ENCODE peak calls at places on chromosomes 13 and 19, in six cellular contexts. W, A, V, Q, P and J are unnamed samples.

GRCh38 chr13:76293751-76294150 is 592.5 kb downstream of the KCTD12 start:
- DNase-seq in W (no peak), V (no peak), P (no peak), A (no peak), Q (no peak), J (no peak)

GRCh38 chr13:39910833-39911232 is 255.4 kb downstream of the COG6 start:
- DNase-seq in W (no peak), A (no peak), P (no peak), Q (no peak), V (no peak), J (no peak)

GRCh38 chr13:41720839-41721561 is 239.9 kb downstream of the VWA8 start:
- DNase-seq in A (no peak), V (no peak), W (no peak), P (no peak), Q (no peak), J (no peak)

GRCh38 chr13:91817250-91817649 is 418.8 kb downstream of the GPC5 start:
- DNase-seq in A (peak), Q (no peak), V (no peak), P (peak), W (no peak), J (no peak)

GRCh38 chr13:98142427-98143156 is at the start of gene FARP1:
- DNase-seq in A (peak), V (peak), P (peak), W (peak), Q (peak), J (peak)

GRCh38 chr19:34671972-34672371 is 5.0 kb downstream of the SCGB2B2 start:
- DNase-seq in V (no peak), A (no peak), Q (no peak), P (no peak), W (no peak), J (no peak)

GRCh38 chr13:95247857-95248256 is 53.4 kb downstream of the ABCC4 start:
- DNase-seq in Q (no peak), W (no peak), P (no peak), A (no peak), V (no peak), J (no peak)

GRCh38 chr19:4523306-4524110 is 5.2 kb upstream of the PLIN4 start:
- DNase-seq in P (peak), V (peak), W (peak), Q (peak), A (peak), J (no peak)

GRCh38 chr13:114063545-114064515 is 68.6 kb downstream of the RASA3 start:
- DNase-seq in V (no peak), A (peak), Q (no peak), W (no peak), P (peak), J (no peak)

GRCh38 chr19:35044317-35045117 is 3.0 kb downstream of the HPN start:
- DNase-seq in W (peak), A (peak), P (peak), Q (peak), V (peak), J (peak)

GRCh38 chr13:74118328-74118727 is 15.9 kb downstream of the KLF12 start:
- DNase-seq in A (no peak), Q (no peak), W (no peak), V (no peak), P (no peak), J (no peak)

GRCh38 chr19:49488046-49488862 is 846 bp downstream of the RPL13A start:
- DNase-seq in P (no peak), W (peak), A (no peak), V (no peak), Q (no peak), J (no peak)

DNA sequence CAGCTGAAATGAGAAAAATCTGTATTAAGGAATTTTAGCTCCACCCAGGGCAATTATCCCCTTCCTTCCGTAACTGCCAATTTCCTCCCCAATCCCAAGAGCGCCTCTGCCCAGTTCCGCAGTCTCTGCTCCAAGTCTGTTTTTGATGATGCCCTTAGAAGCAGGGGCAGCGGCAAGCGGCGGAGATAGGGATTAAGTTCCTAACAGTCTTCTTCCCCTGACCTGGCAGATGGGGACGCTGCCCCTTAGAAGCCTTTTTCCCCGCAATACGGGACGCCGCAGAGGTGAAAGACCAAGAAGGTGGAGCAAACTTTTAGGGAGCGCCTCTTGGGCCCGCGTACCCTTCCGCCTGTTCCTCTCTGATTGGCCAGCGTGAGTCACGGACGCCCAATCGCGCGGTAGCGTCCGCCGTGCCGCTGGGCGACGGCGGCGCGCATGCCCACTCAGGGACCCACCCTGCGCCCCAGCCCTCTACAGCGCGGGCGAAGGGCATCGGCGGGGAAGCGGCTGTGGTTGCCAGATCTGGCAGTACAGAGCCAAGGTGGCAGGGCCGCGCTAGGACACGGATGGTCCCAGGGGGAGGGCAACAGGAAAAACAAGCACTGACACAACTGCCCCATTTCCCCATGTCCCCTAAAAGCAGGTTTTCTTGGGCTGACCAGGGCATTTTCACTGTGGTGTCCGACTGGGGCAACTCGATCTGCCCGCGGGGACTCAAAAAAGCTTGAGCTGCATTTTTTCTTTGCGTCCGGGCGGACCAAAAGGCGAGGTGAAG is 825 bp upstream of the TDRD3 start:
- DNase-seq in P (peak), V (peak), Q (peak), A (peak), W (peak), J (peak)
- H2BK120ac ChIP-seq in P (peak), V (no peak), Q (no peak), A (peak), W (no peak), J (no peak)

GRCh38 chr19:10960314-10961072 is at the start of gene SMARCA4:
- DNase-seq in Q (peak), W (peak), A (peak), V (peak), P (peak), J (peak)
- H2BK120ac ChIP-seq in Q (peak), W (peak), A (peak), V (no peak), P (peak), J (peak)

GRCh38 chr19:39444598-39445257 is 654 bp upstream of the SUPT5H start:
- DNase-seq in V (no peak), P (no peak), Q (no peak), W (peak), A (no peak), J (no peak)
- H2BK120ac ChIP-seq in V (no peak), P (no peak), Q (no peak), W (no peak), A (peak), J (no peak)

GRCh38 chr19:46845959-46846459 is 4.6 kb downstream of the AP2S1 start:
- DNase-seq in Q (no peak), W (no peak), P (no peak), A (no peak), V (no peak), J (no peak)
- H2BK120ac ChIP-seq in Q (no peak), W (no peak), P (no peak), A (no peak), V (no peak), J (no peak)

DNA sequence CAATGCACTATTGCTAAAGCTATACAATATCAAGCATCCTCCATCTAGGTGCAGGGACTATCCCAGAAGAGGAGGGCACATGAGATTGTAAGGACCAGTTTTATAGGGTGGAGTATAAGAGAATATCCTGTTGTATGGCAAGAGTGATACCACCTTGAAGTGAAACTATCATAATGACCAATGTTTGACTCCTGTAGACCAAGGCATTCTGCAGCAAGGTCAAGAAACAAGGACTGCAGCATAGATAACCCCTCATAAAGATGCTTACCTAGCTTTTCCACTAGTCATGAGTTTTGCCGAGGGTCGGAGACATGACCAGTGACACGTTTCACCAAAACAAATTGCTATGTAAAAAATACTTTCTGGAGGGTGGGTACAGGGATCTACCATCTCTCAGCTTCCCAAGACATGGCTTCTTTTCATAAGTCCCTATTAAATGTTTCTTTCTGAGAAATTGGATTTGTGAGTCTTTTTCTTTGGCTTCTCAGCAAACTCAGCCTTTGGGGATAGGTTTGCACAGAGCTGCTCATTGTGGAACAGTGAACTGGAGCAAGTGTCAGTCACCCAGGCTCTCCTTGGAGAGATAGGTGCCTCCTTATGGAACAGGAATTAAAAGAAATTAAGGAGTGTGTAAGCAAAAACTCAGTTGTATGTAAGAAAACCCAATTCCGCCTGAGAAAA is 28.2 kb upstream of the CYSLTR2 start:
- DNase-seq in W (no peak), Q (no peak), V (no peak), P (no peak), A (no peak), J (no peak)
- H2BK120ac ChIP-seq in W (no peak), Q (no peak), V (no peak), P (no peak), A (no peak), J (no peak)